ENCODE peak calls at places on chromosome 21, in seven cellular contexts. One of them, this sample, is unnamed.

GRCh38 chr21:35159881-35160280 is 110.8 kb upstream of the RUNX1 start:
- DNase-seq in GM20000: no peak
- DNase-seq in CD8-positive, alpha-beta T cell: no peak
- DNase-seq in brain microvascular endothelial cell: peak; percentile 69
- DNase-seq in IMR-90: peak; percentile 66
- DNase-seq in psoas muscle: no peak
- DNase-seq in AG09319: no peak
- DNase-seq in this sample: no peak

GRCh38 chr21:34808569-34809204 is 139.9 kb downstream of the CLIC6 start:
- DNase-seq in GM20000: no peak
- DNase-seq in CD8-positive, alpha-beta T cell: no peak
- DNase-seq in brain microvascular endothelial cell: peak; percentile 90
- DNase-seq in IMR-90: peak; percentile 88
- DNase-seq in psoas muscle: no peak
- DNase-seq in AG09319: no peak
- DNase-seq in this sample: no peak

GRCh38 chr21:34313116-34313515 is 50.7 kb upstream of the KCNE2 start:
- DNase-seq in GM20000: no peak
- DNase-seq in CD8-positive, alpha-beta T cell: no peak
- DNase-seq in brain microvascular endothelial cell: no peak
- DNase-seq in IMR-90: peak; percentile 6
- DNase-seq in psoas muscle: no peak
- DNase-seq in AG09319: no peak
- DNase-seq in this sample: no peak

GRCh38 chr21:16159213-16159970 is 429.6 kb downstream of the USP25 start:
- DNase-seq in GM20000: no peak
- DNase-seq in CD8-positive, alpha-beta T cell: no peak
- DNase-seq in brain microvascular endothelial cell: no peak
- DNase-seq in IMR-90: peak; percentile 77
- DNase-seq in psoas muscle: no peak
- DNase-seq in AG09319: peak; percentile 19
- DNase-seq in this sample: no peak

GRCh38 chr21:41364308-41364707 is 2.5 kb downstream of the MX2 start:
- DNase-seq in GM20000: no peak
- DNase-seq in CD8-positive, alpha-beta T cell: no peak
- DNase-seq in brain microvascular endothelial cell: no peak
- DNase-seq in IMR-90: no peak
- DNase-seq in psoas muscle: no peak
- DNase-seq in AG09319: no peak
- DNase-seq in this sample: no peak

GRCh38 chr21:34807146-34807880 is 138.5 kb downstream of the CLIC6 start:
- DNase-seq in GM20000: peak; percentile 64
- DNase-seq in CD8-positive, alpha-beta T cell: no peak
- DNase-seq in brain microvascular endothelial cell: peak; percentile 98
- DNase-seq in IMR-90: peak; percentile 97
- DNase-seq in psoas muscle: no peak
- DNase-seq in AG09319: peak; percentile 65
- DNase-seq in this sample: peak; percentile 92

GRCh38 chr21:26366781-26367180 is 196.2 kb upstream of the APP start:
- DNase-seq in GM20000: no peak
- DNase-seq in CD8-positive, alpha-beta T cell: no peak
- DNase-seq in brain microvascular endothelial cell: peak; percentile 24
- DNase-seq in IMR-90: no peak
- DNase-seq in psoas muscle: no peak
- DNase-seq in AG09319: no peak
- DNase-seq in this sample: no peak

GRCh38 chr21:27564684-27565280 is 597.9 kb upstream of the ADAMTS5 start:
- DNase-seq in GM20000: no peak
- DNase-seq in CD8-positive, alpha-beta T cell: no peak
- DNase-seq in brain microvascular endothelial cell: peak; percentile 84
- DNase-seq in IMR-90: peak; percentile 70
- DNase-seq in psoas muscle: peak; percentile 26
- DNase-seq in AG09319: peak; percentile 29
- DNase-seq in this sample: no peak

GRCh38 chr21:34974162-34974981 is 74.7 kb downstream of the RUNX1 start:
- DNase-seq in GM20000: peak; percentile 60
- DNase-seq in CD8-positive, alpha-beta T cell: no peak
- DNase-seq in brain microvascular endothelial cell: no peak
- DNase-seq in IMR-90: peak; percentile 71
- DNase-seq in psoas muscle: no peak
- DNase-seq in AG09319: no peak
- DNase-seq in this sample: no peak

GRCh38 chr21:30434033-30434631 is 4.1 kb downstream of the KRTAP13-4 start:
- DNase-seq in GM20000: no peak
- DNase-seq in CD8-positive, alpha-beta T cell: no peak
- DNase-seq in brain microvascular endothelial cell: peak; percentile 20
- DNase-seq in IMR-90: no peak
- DNase-seq in psoas muscle: no peak
- DNase-seq in AG09319: no peak
- DNase-seq in this sample: no peak

GRCh38 chr21:33924766-33925100 is 9.1 kb upstream of the ATP5PO start:
- DNase-seq in GM20000: no peak
- DNase-seq in CD8-positive, alpha-beta T cell: no peak
- DNase-seq in brain microvascular endothelial cell: no peak
- DNase-seq in IMR-90: no peak
- DNase-seq in psoas muscle: no peak
- DNase-seq in AG09319: no peak
- DNase-seq in this sample: no peak

GRCh38 chr21:22855581-22855980 is 1857.4 kb downstream of the NCAM2 start:
- DNase-seq in GM20000: no peak
- DNase-seq in CD8-positive, alpha-beta T cell: no peak
- DNase-seq in brain microvascular endothelial cell: no peak
- DNase-seq in IMR-90: no peak
- DNase-seq in psoas muscle: no peak
- DNase-seq in AG09319: no peak
- DNase-seq in this sample: no peak

GRCh38 chr21:34623519-34623918 is 8.6 kb upstream of the RCAN1 start:
- DNase-seq in GM20000: no peak
- DNase-seq in CD8-positive, alpha-beta T cell: no peak
- DNase-seq in brain microvascular endothelial cell: no peak
- DNase-seq in IMR-90: no peak
- DNase-seq in psoas muscle: no peak
- DNase-seq in AG09319: no peak
- DNase-seq in this sample: no peak

GRCh38 chr21:25806053-25806452 is 71.3 kb downstream of the GABPA start:
- DNase-seq in GM20000: no peak
- DNase-seq in CD8-positive, alpha-beta T cell: no peak
- DNase-seq in brain microvascular endothelial cell: no peak
- DNase-seq in IMR-90: no peak
- DNase-seq in psoas muscle: no peak
- DNase-seq in AG09319: no peak
- DNase-seq in this sample: no peak

GRCh38 chr21:41368361-41369104 is 6.7 kb downstream of the MX2 start:
- DNase-seq in GM20000: no peak
- DNase-seq in CD8-positive, alpha-beta T cell: no peak
- DNase-seq in brain microvascular endothelial cell: no peak
- DNase-seq in IMR-90: no peak
- DNase-seq in psoas muscle: no peak
- DNase-seq in AG09319: no peak
- DNase-seq in this sample: no peak

GRCh38 chr21:25501996-25502665 is 105.2 kb downstream of the MRPL39 start:
- DNase-seq in GM20000: no peak
- DNase-seq in CD8-positive, alpha-beta T cell: no peak
- DNase-seq in brain microvascular endothelial cell: no peak
- DNase-seq in IMR-90: no peak
- DNase-seq in psoas muscle: no peak
- DNase-seq in AG09319: no peak
- DNase-seq in this sample: peak; percentile 48

GRCh38 chr21:43794857-43795256 is 5.5 kb downstream of the RRP1 start:
- DNase-seq in GM20000: no peak
- DNase-seq in CD8-positive, alpha-beta T cell: no peak
- DNase-seq in brain microvascular endothelial cell: no peak
- DNase-seq in IMR-90: no peak
- DNase-seq in psoas muscle: no peak
- DNase-seq in AG09319: no peak
- DNase-seq in this sample: no peak

GRCh38 chr21:17784604-17785402 is 34.4 kb downstream of the C21orf91 start:
- DNase-seq in GM20000: peak; percentile 47
- DNase-seq in CD8-positive, alpha-beta T cell: no peak
- DNase-seq in brain microvascular endothelial cell: no peak
- DNase-seq in IMR-90: no peak
- DNase-seq in psoas muscle: no peak
- DNase-seq in AG09319: no peak
- DNase-seq in this sample: no peak

GRCh38 chr21:26546698-26547097 is 26.4 kb downstream of the CYYR1 start:
- DNase-seq in GM20000: no peak
- DNase-seq in CD8-positive, alpha-beta T cell: no peak
- DNase-seq in brain microvascular endothelial cell: no peak
- DNase-seq in IMR-90: no peak
- DNase-seq in psoas muscle: no peak
- DNase-seq in AG09319: no peak
- DNase-seq in this sample: peak; percentile 49

GRCh38 chr21:39034590-39035536 is 148.4 kb downstream of the PSMG1 start:
- DNase-seq in GM20000: no peak
- DNase-seq in CD8-positive, alpha-beta T cell: no peak
- DNase-seq in brain microvascular endothelial cell: no peak
- DNase-seq in IMR-90: no peak
- DNase-seq in psoas muscle: no peak
- DNase-seq in AG09319: no peak
- DNase-seq in this sample: no peak

GRCh38 chr21:39040494-39041110 is 142.6 kb downstream of the PSMG1 start:
- DNase-seq in GM20000: no peak
- DNase-seq in CD8-positive, alpha-beta T cell: no peak
- DNase-seq in brain microvascular endothelial cell: no peak
- DNase-seq in IMR-90: no peak
- DNase-seq in psoas muscle: no peak
- DNase-seq in AG09319: no peak
- DNase-seq in this sample: no peak

GRCh38 chr21:39033878-39034589 is 149.2 kb downstream of the PSMG1 start:
- DNase-seq in GM20000: no peak
- DNase-seq in CD8-positive, alpha-beta T cell: no peak
- DNase-seq in brain microvascular endothelial cell: peak; percentile 37
- DNase-seq in IMR-90: no peak
- DNase-seq in psoas muscle: no peak
- DNase-seq in AG09319: no peak
- DNase-seq in this sample: no peak

GRCh38 chr21:39036581-39036980 is 146.7 kb downstream of the PSMG1 start:
- DNase-seq in GM20000: no peak
- DNase-seq in CD8-positive, alpha-beta T cell: no peak
- DNase-seq in brain microvascular endothelial cell: no peak
- DNase-seq in IMR-90: no peak
- DNase-seq in psoas muscle: no peak
- DNase-seq in AG09319: no peak
- DNase-seq in this sample: no peak

GRCh38 chr21:39037807-39038405 is 145.3 kb downstream of the PSMG1 start:
- DNase-seq in GM20000: no peak
- DNase-seq in CD8-positive, alpha-beta T cell: no peak
- DNase-seq in brain microvascular endothelial cell: no peak
- DNase-seq in IMR-90: peak; percentile 52
- DNase-seq in psoas muscle: no peak
- DNase-seq in AG09319: no peak
- DNase-seq in this sample: no peak
- TF ChIP-seq CTCF in GM20000: no peak
- TF ChIP-seq CTCF in CD8-positive, alpha-beta T cell: no peak
- TF ChIP-seq CTCF in brain microvascular endothelial cell: peak; percentile 24
- TF ChIP-seq CTCF in IMR-90: no peak
- TF ChIP-seq CTCF in psoas muscle: no peak
- TF ChIP-seq CTCF in AG09319: no peak
- TF ChIP-seq CTCF in this sample: peak; percentile 36

GRCh38 chr21:39082656-39083376 is 100.4 kb downstream of the PSMG1 start:
- DNase-seq in GM20000: no peak
- DNase-seq in CD8-positive, alpha-beta T cell: no peak
- DNase-seq in brain microvascular endothelial cell: no peak
- DNase-seq in IMR-90: no peak
- DNase-seq in psoas muscle: no peak
- DNase-seq in AG09319: no peak
- DNase-seq in this sample: no peak
- TF ChIP-seq CTCF in GM20000: no peak
- TF ChIP-seq CTCF in CD8-positive, alpha-beta T cell: no peak
- TF ChIP-seq CTCF in brain microvascular endothelial cell: no peak
- TF ChIP-seq CTCF in IMR-90: no peak
- TF ChIP-seq CTCF in psoas muscle: no peak
- TF ChIP-seq CTCF in AG09319: no peak
- TF ChIP-seq CTCF in this sample: no peak

GRCh38 chr21:46347791-46348381 is 23.9 kb downstream of the PCNT start:
- DNase-seq in GM20000: no peak
- DNase-seq in CD8-positive, alpha-beta T cell: no peak
- DNase-seq in brain microvascular endothelial cell: no peak
- DNase-seq in IMR-90: no peak
- DNase-seq in psoas muscle: peak; percentile 89
- DNase-seq in AG09319: no peak
- DNase-seq in this sample: no peak
- TF ChIP-seq CTCF in GM20000: no peak
- TF ChIP-seq CTCF in CD8-positive, alpha-beta T cell: no peak
- TF ChIP-seq CTCF in brain microvascular endothelial cell: peak; percentile 22
- TF ChIP-seq CTCF in IMR-90: no peak
- TF ChIP-seq CTCF in psoas muscle: peak; percentile 78
- TF ChIP-seq CTCF in AG09319: no peak
- TF ChIP-seq CTCF in this sample: no peak

GRCh38 chr21:45073301-45074047 is 906 bp upstream of the ADARB1 start:
- DNase-seq in GM20000: peak; percentile 66
- DNase-seq in CD8-positive, alpha-beta T cell: no peak
- DNase-seq in brain microvascular endothelial cell: peak; percentile 39
- DNase-seq in IMR-90: peak; percentile 44
- DNase-seq in psoas muscle: no peak
- DNase-seq in AG09319: no peak
- DNase-seq in this sample: no peak

GRCh38 chr21:45076245-45076661 is 1.9 kb downstream of the ADARB1 start:
- DNase-seq in GM20000: no peak
- DNase-seq in CD8-positive, alpha-beta T cell: no peak
- DNase-seq in brain microvascular endothelial cell: peak; percentile 64
- DNase-seq in IMR-90: peak; percentile 68
- DNase-seq in psoas muscle: no peak
- DNase-seq in AG09319: no peak
- DNase-seq in this sample: no peak

GRCh38 chr21:45074048-45074817 is at the start of gene ADARB1:
- DNase-seq in GM20000: peak; percentile 98
- DNase-seq in CD8-positive, alpha-beta T cell: peak; percentile 24
- DNase-seq in brain microvascular endothelial cell: peak; percentile 44
- DNase-seq in IMR-90: peak; percentile 56
- DNase-seq in psoas muscle: peak; percentile 65
- DNase-seq in AG09319: no peak
- DNase-seq in this sample: no peak

GRCh38 chr21:45075606-45076244 is 1.3 kb downstream of the ADARB1 start:
- DNase-seq in GM20000: no peak
- DNase-seq in CD8-positive, alpha-beta T cell: no peak
- DNase-seq in brain microvascular endothelial cell: peak; percentile 14
- DNase-seq in IMR-90: no peak
- DNase-seq in psoas muscle: no peak
- DNase-seq in AG09319: no peak
- DNase-seq in this sample: no peak

DNA sequence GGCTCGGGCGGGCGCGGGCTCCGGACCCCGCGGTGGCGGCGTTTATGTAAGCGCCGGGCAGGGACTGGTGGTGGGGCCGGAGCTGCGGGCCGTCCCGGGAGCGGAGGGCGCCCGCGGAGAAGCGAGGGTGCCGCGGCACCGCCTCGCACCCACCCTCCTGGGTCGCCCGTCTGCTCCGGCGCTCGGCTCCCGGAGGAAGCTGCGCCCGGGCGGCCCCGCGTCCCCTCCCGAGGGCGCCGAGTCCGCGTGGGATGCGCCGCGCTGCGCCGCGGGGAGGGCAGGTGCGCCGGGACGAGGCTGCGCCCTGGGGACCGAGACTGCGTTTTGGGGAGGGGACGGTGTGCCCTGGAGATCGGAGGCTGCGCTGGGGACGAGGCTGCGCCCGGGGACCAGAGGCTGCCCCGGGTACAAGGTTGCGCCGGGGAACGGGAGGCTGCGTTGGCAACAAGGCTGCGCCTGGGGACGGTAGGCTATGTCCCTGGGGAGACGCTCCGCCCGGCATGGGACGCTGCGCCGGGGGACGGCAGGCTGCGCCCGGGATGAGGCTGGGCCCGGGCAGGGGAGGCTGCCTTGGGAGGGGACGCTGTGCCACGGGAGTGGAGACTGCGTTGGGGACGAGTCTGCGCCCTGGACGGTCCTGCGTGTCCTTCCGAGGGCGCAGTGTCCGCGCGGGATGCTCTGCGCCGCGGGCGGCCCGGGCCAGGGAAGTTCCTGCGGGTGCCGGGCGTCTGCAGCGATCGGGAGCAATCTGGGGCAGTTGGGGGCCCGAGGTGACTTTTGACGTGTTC is 632 bp downstream of the ADARB1 start:
- DNase-seq in GM20000: peak; percentile 54
- DNase-seq in CD8-positive, alpha-beta T cell: no peak
- DNase-seq in brain microvascular endothelial cell: no peak
- DNase-seq in IMR-90: no peak
- DNase-seq in psoas muscle: no peak
- DNase-seq in AG09319: no peak
- DNase-seq in this sample: no peak
- TF ChIP-seq CTCF in GM20000: no peak
- TF ChIP-seq CTCF in CD8-positive, alpha-beta T cell: no peak
- TF ChIP-seq CTCF in brain microvascular endothelial cell: no peak
- TF ChIP-seq CTCF in IMR-90: no peak
- TF ChIP-seq CTCF in psoas muscle: no peak
- TF ChIP-seq CTCF in AG09319: no peak
- TF ChIP-seq CTCF in this sample: no peak

This sample was measured in CD14-positive monocyte.